ENCODE peak calls at places on chromosomes 16 and 17, in six cellular contexts. Y is suprapubic skin, K is breast epithelium, U is cardiac muscle cell, V is Karpas-422, A is ovary. R is an unnamed sample. For H3K4me1, the result is how much of the 10 kb centered on the place peaks cover.

GRCh38 chr16:73530529-73530928 is 482.6 kb upstream of the ZFHX3 start:
- DNase-seq in Y (no peak), V (no peak), U (no peak), K (no peak), A (no peak), R (no peak)

GRCh38 chr16:88768041-88768876 is 16.8 kb downstream of the PIEZO1 start:
- DNase-seq in U (peak), A (peak), V (no peak), Y (no peak), K (no peak), R (no peak)

GRCh38 chr17:64152428-64153125 is 22.6 kb upstream of the ERN1 start:
- DNase-seq in Y (peak), U (no peak), K (no peak), V (no peak), A (no peak), R (no peak)

GRCh38 chr17:35214192-35214591 is 20.0 kb upstream of the SLC35G3 start:
- DNase-seq in A (no peak), V (no peak), U (no peak), Y (no peak), K (no peak), R (no peak)

GRCh38 chr16:48001306-48001885 is 154.4 kb downstream of the ABCC12 start:
- DNase-seq in Y (no peak), U (no peak), K (no peak), V (no peak), A (no peak), R (peak)

GRCh38 chr16:57906385-57907316 is 64.3 kb downstream of the CNGB1 start:
- DNase-seq in U (peak), A (no peak), K (no peak), V (peak), Y (no peak), R (peak)

GRCh38 chr16:27322858-27323780 is 9.3 kb downstream of the IL4R start:
- DNase-seq in A (no peak), V (no peak), Y (no peak), U (no peak), K (peak), R (no peak)

GRCh38 chr16:66641387-66641786 is 36.9 kb downstream of the CMTM3 start:
- DNase-seq in Y (no peak), V (no peak), K (no peak), U (no peak), A (no peak), R (no peak)

GRCh38 chr17:67246648-67247415 is 1.8 kb upstream of the HELZ start:
- DNase-seq in Y (peak), K (peak), U (no peak), A (no peak), V (no peak), R (no peak)

GRCh38 chr16:4137438-4137837 is 21.2 kb upstream of the ADCY9 start:
- DNase-seq in V (no peak), K (no peak), U (no peak), A (no peak), Y (no peak), R (no peak)
- H3K4me1 ChIP-seq in V (under half), K (under half), U (under half), A (under half), Y (under half), R (under half)

GRCh38 chr17:68601565-68602266 is 549 bp upstream of the FAM20A start:
- DNase-seq in U (no peak), Y (no peak), V (no peak), A (no peak), K (no peak), R (peak)
- H3K4me3 ChIP-seq in U (peak), Y (peak), V (no peak), A (peak), K (peak), R (peak)

GRCh38 chr16:11570796-11571195 is 15.9 kb downstream of the LITAF start:
- DNase-seq in K (no peak), Y (no peak), U (no peak), V (no peak), A (peak), R (no peak)
- H3K4me1 ChIP-seq in K (under half), Y (under half), U (under half), V (under half), A (under half), R (under half)

GRCh38 chr17:65495255-65496060 is 66.0 kb downstream of the AXIN2 start:
- DNase-seq in A (no peak), V (no peak), U (peak), Y (no peak), K (no peak), R (no peak)
- H3K4me3 ChIP-seq in A (no peak), V (no peak), U (no peak), Y (no peak), K (no peak), R (no peak)

GRCh38 chr17:50130778-50131317 is 888 bp upstream of the SAMD14 start:
- DNase-seq in K (no peak), V (no peak), Y (no peak), U (no peak), A (no peak), R (no peak)

GRCh38 chr17:50133769-50134099 is 3.8 kb upstream of the SAMD14 start:
- DNase-seq in U (no peak), V (no peak), Y (no peak), K (no peak), A (peak), R (no peak)

GRCh38 chr17:50129946-50130777 is at the start of gene SAMD14:
- DNase-seq in V (no peak), A (no peak), K (no peak), U (no peak), Y (no peak), R (peak)

GRCh38 chr17:50133028-50133768 is 3.2 kb upstream of the SAMD14 start:
- DNase-seq in V (no peak), Y (no peak), K (no peak), U (no peak), A (peak), R (no peak)

GRCh38 chr17:50132104-50132794 is 2.3 kb upstream of the SAMD14 start:
- DNase-seq in K (no peak), U (no peak), A (no peak), Y (no peak), V (no peak), R (no peak)
- H3K4me1 ChIP-seq in K (under half), U (under half), A (under half), Y (under half), V (under half), R (under half)

GRCh38 chr17:44967026-44967906 is 837 bp downstream of the C1QL1 start:
- DNase-seq in Y (no peak), V (no peak), A (no peak), K (no peak), U (no peak), R (no peak)

GRCh38 chr17:44968225-44969143 is at the start of gene C1QL1:
- DNase-seq in A (peak), U (peak), K (peak), V (peak), Y (peak), R (peak)

GRCh38 chr17:44970136-44970737 is 2.1 kb upstream of the C1QL1 start:
- DNase-seq in Y (no peak), K (no peak), A (no peak), U (peak), V (peak), R (no peak)

GRCh38 chr17:44967907-44968224 is 237 bp downstream of the C1QL1 start:
- DNase-seq in V (no peak), K (no peak), Y (no peak), A (no peak), U (no peak), R (no peak)

DNA sequence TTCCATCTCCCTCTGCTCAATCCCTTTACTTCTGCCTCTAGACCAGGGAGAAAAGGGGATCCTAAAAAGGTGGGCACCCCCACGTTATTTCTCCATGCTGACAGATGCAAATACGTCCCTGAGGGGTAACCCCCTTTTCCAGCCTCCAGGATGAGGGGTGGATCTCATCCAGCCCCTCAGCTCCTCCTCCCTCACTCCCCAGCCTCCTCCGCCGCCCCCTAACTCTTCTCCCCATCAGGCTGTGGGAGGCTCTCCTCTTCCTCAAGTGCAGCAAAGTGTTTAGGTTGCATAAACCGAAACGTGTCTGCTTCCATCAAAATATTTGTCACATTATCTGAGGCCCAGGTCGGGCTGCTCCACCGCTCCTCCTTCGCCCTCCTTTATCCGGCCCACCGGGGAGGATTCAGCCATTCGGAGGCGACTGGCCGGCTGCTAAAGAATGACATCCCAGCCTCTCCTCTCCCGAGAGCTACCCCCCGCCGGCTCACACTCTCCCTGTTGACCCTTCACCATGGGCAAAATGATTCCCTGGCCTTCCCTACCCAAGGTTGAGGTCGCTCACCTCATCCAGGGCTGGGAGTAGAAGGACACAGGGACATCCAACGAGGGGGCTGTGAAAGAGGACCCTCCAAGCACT is 1.2 kb upstream of the C1QL1 start:
- DNase-seq in A (no peak), Y (no peak), K (no peak), U (no peak), V (no peak), R (no peak)
- H3K4me3 ChIP-seq in A (no peak), Y (no peak), K (no peak), U (peak), V (no peak), R (peak)

DNA sequence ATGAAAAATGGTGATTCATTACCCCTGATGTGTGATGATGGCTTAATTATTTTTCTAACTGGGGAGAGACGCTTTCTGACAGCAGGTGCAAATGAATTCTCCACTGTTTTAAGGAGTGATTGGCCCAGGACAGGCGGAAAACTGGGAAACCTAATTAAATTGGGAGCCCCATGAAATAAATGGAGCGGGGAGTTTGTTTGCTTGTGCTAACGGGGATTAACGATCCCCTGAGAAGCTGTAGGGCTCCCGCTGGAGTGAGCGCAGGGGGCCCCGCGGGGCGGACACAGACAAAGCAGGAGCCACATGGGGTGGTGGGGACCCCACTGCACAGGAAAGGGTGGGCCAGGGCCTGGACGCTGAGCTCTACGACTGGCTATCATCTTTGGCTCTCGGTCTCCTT is 208.6 kb downstream of the RBFOX3 start:
- DNase-seq in V (no peak), U (no peak), Y (no peak), A (no peak), K (no peak), R (no peak)
- H3K4me1 ChIP-seq in V (under half), U (under half), Y (under half), A (under half), K (under half), R (under half)

GRCh38 chr17:6713918-6714271 is 726 bp upstream of the SLC13A5 start:
- DNase-seq in A (no peak), V (no peak), K (no peak), U (no peak), Y (no peak), R (no peak)
- H3K4me3 ChIP-seq in A (no peak), V (no peak), K (peak), U (peak), Y (peak), R (peak)

GRCh38 chr17:41775394-41776226 is 10.9 kb downstream of the JUP start:
- DNase-seq in Y (no peak), U (no peak), A (no peak), V (no peak), K (no peak), R (peak)
- H3K4me1 ChIP-seq in Y (half or more), U (under half), A (under half), V (under half), K (half or more), R (under half)

R was measured in HAP-1.